ENCODE peak calls at places on chromosomes 13 and 19, in ten cellular contexts. One of them, this sample, is unnamed.

GRCh38 chr19:7294571-7295212 is 478 bp upstream of the INSR start:
- DNase-seq in EL: peak
- DNase-seq in aorta: peak
- DNase-seq in effector CD4-positive, alpha-beta T cell: no peak
- DNase-seq in HTR-8/SVneo: peak
- DNase-seq in left lung: peak
- DNase-seq in stimulated activated CD4-positive, alpha-beta T cell treated with anti-CD3 and anti-CD28 coated beads, Interleukin-15, amount 100 ng/mL, for 1 hour: peak
- DNase-seq in activated T-cell treated with anti-CD3 and anti-CD28 coated beads for 4 hours: no peak
- DNase-seq in ovary: peak
- DNase-seq in glutamatergic neuron: peak
- DNase-seq in this sample: peak

GRCh38 chr13:74575729-74576125 is 441.5 kb upstream of the KLF12 start:
- DNase-seq in EL: peak
- DNase-seq in aorta: peak
- DNase-seq in effector CD4-positive, alpha-beta T cell: peak
- DNase-seq in HTR-8/SVneo: peak
- DNase-seq in left lung: peak
- DNase-seq in stimulated activated CD4-positive, alpha-beta T cell treated with anti-CD3 and anti-CD28 coated beads, Interleukin-15, amount 100 ng/mL, for 1 hour: peak
- DNase-seq in activated T-cell treated with anti-CD3 and anti-CD28 coated beads for 4 hours: peak
- DNase-seq in ovary: peak
- DNase-seq in glutamatergic neuron: peak
- DNase-seq in this sample: peak

GRCh38 chr19:37635076-37636056 is 19.9 kb downstream of the ZFP30 start:
- DNase-seq in EL: peak
- DNase-seq in aorta: no peak
- DNase-seq in effector CD4-positive, alpha-beta T cell: no peak
- DNase-seq in HTR-8/SVneo: no peak
- DNase-seq in left lung: no peak
- DNase-seq in stimulated activated CD4-positive, alpha-beta T cell treated with anti-CD3 and anti-CD28 coated beads, Interleukin-15, amount 100 ng/mL, for 1 hour: no peak
- DNase-seq in activated T-cell treated with anti-CD3 and anti-CD28 coated beads for 4 hours: no peak
- DNase-seq in ovary: no peak
- DNase-seq in glutamatergic neuron: no peak
- DNase-seq in this sample: no peak

GRCh38 chr19:18594096-18594823 is 5.7 kb downstream of the REX1BD start:
- DNase-seq in EL: peak
- DNase-seq in aorta: peak
- DNase-seq in effector CD4-positive, alpha-beta T cell: peak
- DNase-seq in HTR-8/SVneo: peak
- DNase-seq in left lung: peak
- DNase-seq in stimulated activated CD4-positive, alpha-beta T cell treated with anti-CD3 and anti-CD28 coated beads, Interleukin-15, amount 100 ng/mL, for 1 hour: peak
- DNase-seq in activated T-cell treated with anti-CD3 and anti-CD28 coated beads for 4 hours: peak
- DNase-seq in ovary: peak
- DNase-seq in glutamatergic neuron: peak
- DNase-seq in this sample: peak

GRCh38 chr13:40483601-40484000 is 182.8 kb downstream of the FOXO1 start:
- DNase-seq in EL: no peak
- DNase-seq in aorta: no peak
- DNase-seq in effector CD4-positive, alpha-beta T cell: no peak
- DNase-seq in HTR-8/SVneo: no peak
- DNase-seq in left lung: no peak
- DNase-seq in stimulated activated CD4-positive, alpha-beta T cell treated with anti-CD3 and anti-CD28 coated beads, Interleukin-15, amount 100 ng/mL, for 1 hour: no peak
- DNase-seq in activated T-cell treated with anti-CD3 and anti-CD28 coated beads for 4 hours: no peak
- DNase-seq in ovary: no peak
- DNase-seq in glutamatergic neuron: no peak
- DNase-seq in this sample: no peak

GRCh38 chr13:30394798-30395191 is 27.5 kb upstream of the UBE2L5 start:
- DNase-seq in EL: no peak
- DNase-seq in aorta: no peak
- DNase-seq in effector CD4-positive, alpha-beta T cell: no peak
- DNase-seq in HTR-8/SVneo: no peak
- DNase-seq in left lung: no peak
- DNase-seq in stimulated activated CD4-positive, alpha-beta T cell treated with anti-CD3 and anti-CD28 coated beads, Interleukin-15, amount 100 ng/mL, for 1 hour: no peak
- DNase-seq in activated T-cell treated with anti-CD3 and anti-CD28 coated beads for 4 hours: no peak
- DNase-seq in ovary: no peak
- DNase-seq in glutamatergic neuron: no peak
- DNase-seq in this sample: no peak

GRCh38 chr13:39397221-39397620 is 205.8 kb downstream of the LHFPL6 start:
- DNase-seq in EL: no peak
- DNase-seq in aorta: no peak
- DNase-seq in effector CD4-positive, alpha-beta T cell: no peak
- DNase-seq in HTR-8/SVneo: no peak
- DNase-seq in left lung: no peak
- DNase-seq in stimulated activated CD4-positive, alpha-beta T cell treated with anti-CD3 and anti-CD28 coated beads, Interleukin-15, amount 100 ng/mL, for 1 hour: no peak
- DNase-seq in activated T-cell treated with anti-CD3 and anti-CD28 coated beads for 4 hours: no peak
- DNase-seq in ovary: no peak
- DNase-seq in glutamatergic neuron: no peak
- DNase-seq in this sample: no peak

GRCh38 chr13:36850790-36851438 is 31.9 kb downstream of the RFXAP start:
- DNase-seq in EL: peak
- DNase-seq in aorta: no peak
- DNase-seq in effector CD4-positive, alpha-beta T cell: no peak
- DNase-seq in HTR-8/SVneo: no peak
- DNase-seq in left lung: no peak
- DNase-seq in stimulated activated CD4-positive, alpha-beta T cell treated with anti-CD3 and anti-CD28 coated beads, Interleukin-15, amount 100 ng/mL, for 1 hour: no peak
- DNase-seq in activated T-cell treated with anti-CD3 and anti-CD28 coated beads for 4 hours: no peak
- DNase-seq in ovary: no peak
- DNase-seq in glutamatergic neuron: peak
- DNase-seq in this sample: no peak

GRCh38 chr13:50892162-50892944 is 17.2 kb upstream of the RNASEH2B start:
- DNase-seq in EL: no peak
- DNase-seq in aorta: no peak
- DNase-seq in effector CD4-positive, alpha-beta T cell: no peak
- DNase-seq in HTR-8/SVneo: no peak
- DNase-seq in left lung: no peak
- DNase-seq in stimulated activated CD4-positive, alpha-beta T cell treated with anti-CD3 and anti-CD28 coated beads, Interleukin-15, amount 100 ng/mL, for 1 hour: no peak
- DNase-seq in activated T-cell treated with anti-CD3 and anti-CD28 coated beads for 4 hours: no peak
- DNase-seq in ovary: no peak
- DNase-seq in glutamatergic neuron: peak
- DNase-seq in this sample: no peak

GRCh38 chr13:60646600-60646999 is 249.6 kb downstream of the TDRD3 start:
- DNase-seq in EL: no peak
- DNase-seq in aorta: no peak
- DNase-seq in effector CD4-positive, alpha-beta T cell: no peak
- DNase-seq in HTR-8/SVneo: no peak
- DNase-seq in left lung: no peak
- DNase-seq in stimulated activated CD4-positive, alpha-beta T cell treated with anti-CD3 and anti-CD28 coated beads, Interleukin-15, amount 100 ng/mL, for 1 hour: no peak
- DNase-seq in activated T-cell treated with anti-CD3 and anti-CD28 coated beads for 4 hours: no peak
- DNase-seq in ovary: no peak
- DNase-seq in glutamatergic neuron: no peak
- DNase-seq in this sample: no peak

GRCh38 chr13:24742294-24742693 is 21.7 kb upstream of the RNF17 start:
- DNase-seq in EL: no peak
- DNase-seq in aorta: no peak
- DNase-seq in effector CD4-positive, alpha-beta T cell: no peak
- DNase-seq in HTR-8/SVneo: peak
- DNase-seq in left lung: no peak
- DNase-seq in stimulated activated CD4-positive, alpha-beta T cell treated with anti-CD3 and anti-CD28 coated beads, Interleukin-15, amount 100 ng/mL, for 1 hour: no peak
- DNase-seq in activated T-cell treated with anti-CD3 and anti-CD28 coated beads for 4 hours: no peak
- DNase-seq in ovary: no peak
- DNase-seq in glutamatergic neuron: no peak
- DNase-seq in this sample: no peak

GRCh38 chr19:2678043-2678671 is 24.3 kb downstream of the GNG7 start:
- DNase-seq in EL: no peak
- DNase-seq in aorta: no peak
- DNase-seq in effector CD4-positive, alpha-beta T cell: no peak
- DNase-seq in HTR-8/SVneo: no peak
- DNase-seq in left lung: no peak
- DNase-seq in stimulated activated CD4-positive, alpha-beta T cell treated with anti-CD3 and anti-CD28 coated beads, Interleukin-15, amount 100 ng/mL, for 1 hour: no peak
- DNase-seq in activated T-cell treated with anti-CD3 and anti-CD28 coated beads for 4 hours: no peak
- DNase-seq in ovary: no peak
- DNase-seq in glutamatergic neuron: no peak
- DNase-seq in this sample: no peak

GRCh38 chr13:78022164-78022877 is 103.7 kb upstream of the EDNRB start:
- DNase-seq in EL: peak
- DNase-seq in aorta: no peak
- DNase-seq in effector CD4-positive, alpha-beta T cell: no peak
- DNase-seq in HTR-8/SVneo: peak
- DNase-seq in left lung: no peak
- DNase-seq in stimulated activated CD4-positive, alpha-beta T cell treated with anti-CD3 and anti-CD28 coated beads, Interleukin-15, amount 100 ng/mL, for 1 hour: no peak
- DNase-seq in activated T-cell treated with anti-CD3 and anti-CD28 coated beads for 4 hours: peak
- DNase-seq in ovary: no peak
- DNase-seq in glutamatergic neuron: no peak
- DNase-seq in this sample: no peak

GRCh38 chr19:35120898-35121297 is 5.3 kb downstream of the FXYD3 start:
- DNase-seq in EL: no peak
- DNase-seq in aorta: no peak
- DNase-seq in effector CD4-positive, alpha-beta T cell: no peak
- DNase-seq in HTR-8/SVneo: no peak
- DNase-seq in left lung: no peak
- DNase-seq in stimulated activated CD4-positive, alpha-beta T cell treated with anti-CD3 and anti-CD28 coated beads, Interleukin-15, amount 100 ng/mL, for 1 hour: no peak
- DNase-seq in activated T-cell treated with anti-CD3 and anti-CD28 coated beads for 4 hours: no peak
- DNase-seq in ovary: no peak
- DNase-seq in glutamatergic neuron: no peak
- DNase-seq in this sample: no peak

GRCh38 chr13:98749501-98749900 is 3.0 kb downstream of the SLC15A1 start:
- DNase-seq in EL: peak
- DNase-seq in aorta: no peak
- DNase-seq in effector CD4-positive, alpha-beta T cell: no peak
- DNase-seq in HTR-8/SVneo: no peak
- DNase-seq in left lung: no peak
- DNase-seq in stimulated activated CD4-positive, alpha-beta T cell treated with anti-CD3 and anti-CD28 coated beads, Interleukin-15, amount 100 ng/mL, for 1 hour: no peak
- DNase-seq in activated T-cell treated with anti-CD3 and anti-CD28 coated beads for 4 hours: no peak
- DNase-seq in ovary: no peak
- DNase-seq in glutamatergic neuron: no peak
- DNase-seq in this sample: peak

GRCh38 chr19:51824603-51825002 is 29.6 kb downstream of the FPR3 start:
- DNase-seq in EL: no peak
- DNase-seq in aorta: no peak
- DNase-seq in effector CD4-positive, alpha-beta T cell: no peak
- DNase-seq in HTR-8/SVneo: no peak
- DNase-seq in left lung: no peak
- DNase-seq in stimulated activated CD4-positive, alpha-beta T cell treated with anti-CD3 and anti-CD28 coated beads, Interleukin-15, amount 100 ng/mL, for 1 hour: no peak
- DNase-seq in activated T-cell treated with anti-CD3 and anti-CD28 coated beads for 4 hours: no peak
- DNase-seq in ovary: no peak
- DNase-seq in glutamatergic neuron: no peak
- DNase-seq in this sample: no peak

GRCh38 chr19:18282021-18282787 is 782 bp upstream of the JUND start:
- DNase-seq in EL: no peak
- DNase-seq in aorta: no peak
- DNase-seq in effector CD4-positive, alpha-beta T cell: no peak
- DNase-seq in HTR-8/SVneo: no peak
- DNase-seq in left lung: peak
- DNase-seq in stimulated activated CD4-positive, alpha-beta T cell treated with anti-CD3 and anti-CD28 coated beads, Interleukin-15, amount 100 ng/mL, for 1 hour: no peak
- DNase-seq in activated T-cell treated with anti-CD3 and anti-CD28 coated beads for 4 hours: no peak
- DNase-seq in ovary: peak
- DNase-seq in glutamatergic neuron: no peak
- DNase-seq in this sample: peak

GRCh38 chr13:51331354-51331861 is 8.1 kb upstream of the SERPINE3 start:
- DNase-seq in EL: no peak
- DNase-seq in aorta: no peak
- DNase-seq in effector CD4-positive, alpha-beta T cell: no peak
- DNase-seq in HTR-8/SVneo: no peak
- DNase-seq in left lung: no peak
- DNase-seq in stimulated activated CD4-positive, alpha-beta T cell treated with anti-CD3 and anti-CD28 coated beads, Interleukin-15, amount 100 ng/mL, for 1 hour: no peak
- DNase-seq in activated T-cell treated with anti-CD3 and anti-CD28 coated beads for 4 hours: no peak
- DNase-seq in ovary: no peak
- DNase-seq in glutamatergic neuron: no peak
- DNase-seq in this sample: no peak

GRCh38 chr19:2455481-2456300 is 1.1 kb downstream of the LMNB2 start:
- DNase-seq in EL: peak
- DNase-seq in aorta: no peak
- DNase-seq in effector CD4-positive, alpha-beta T cell: peak
- DNase-seq in HTR-8/SVneo: no peak
- DNase-seq in left lung: peak
- DNase-seq in stimulated activated CD4-positive, alpha-beta T cell treated with anti-CD3 and anti-CD28 coated beads, Interleukin-15, amount 100 ng/mL, for 1 hour: peak
- DNase-seq in activated T-cell treated with anti-CD3 and anti-CD28 coated beads for 4 hours: peak
- DNase-seq in ovary: peak
- DNase-seq in glutamatergic neuron: no peak
- DNase-seq in this sample: no peak

GRCh38 chr19:41988947-41989346 is 5.1 kb downstream of the ATP1A3 start:
- DNase-seq in EL: no peak
- DNase-seq in aorta: no peak
- DNase-seq in effector CD4-positive, alpha-beta T cell: no peak
- DNase-seq in HTR-8/SVneo: no peak
- DNase-seq in left lung: peak
- DNase-seq in stimulated activated CD4-positive, alpha-beta T cell treated with anti-CD3 and anti-CD28 coated beads, Interleukin-15, amount 100 ng/mL, for 1 hour: no peak
- DNase-seq in activated T-cell treated with anti-CD3 and anti-CD28 coated beads for 4 hours: no peak
- DNase-seq in ovary: no peak
- DNase-seq in glutamatergic neuron: no peak
- DNase-seq in this sample: no peak

GRCh38 chr19:2747349-2747748 is 7.5 kb upstream of the SLC39A3 start:
- DNase-seq in EL: no peak
- DNase-seq in aorta: no peak
- DNase-seq in effector CD4-positive, alpha-beta T cell: no peak
- DNase-seq in HTR-8/SVneo: no peak
- DNase-seq in left lung: no peak
- DNase-seq in stimulated activated CD4-positive, alpha-beta T cell treated with anti-CD3 and anti-CD28 coated beads, Interleukin-15, amount 100 ng/mL, for 1 hour: no peak
- DNase-seq in activated T-cell treated with anti-CD3 and anti-CD28 coated beads for 4 hours: no peak
- DNase-seq in ovary: no peak
- DNase-seq in glutamatergic neuron: no peak
- DNase-seq in this sample: no peak

GRCh38 chr13:80012281-80012680 is 328.6 kb downstream of the SPRY2 start:
- DNase-seq in EL: peak
- DNase-seq in aorta: no peak
- DNase-seq in effector CD4-positive, alpha-beta T cell: no peak
- DNase-seq in HTR-8/SVneo: peak
- DNase-seq in left lung: no peak
- DNase-seq in stimulated activated CD4-positive, alpha-beta T cell treated with anti-CD3 and anti-CD28 coated beads, Interleukin-15, amount 100 ng/mL, for 1 hour: no peak
- DNase-seq in activated T-cell treated with anti-CD3 and anti-CD28 coated beads for 4 hours: no peak
- DNase-seq in ovary: no peak
- DNase-seq in glutamatergic neuron: no peak
- DNase-seq in this sample: no peak

GRCh38 chr19:33226550-33227241 is 1.0 kb upstream of the SLC7A10 start:
- DNase-seq in EL: no peak
- DNase-seq in aorta: no peak
- DNase-seq in effector CD4-positive, alpha-beta T cell: no peak
- DNase-seq in HTR-8/SVneo: no peak
- DNase-seq in left lung: peak
- DNase-seq in stimulated activated CD4-positive, alpha-beta T cell treated with anti-CD3 and anti-CD28 coated beads, Interleukin-15, amount 100 ng/mL, for 1 hour: no peak
- DNase-seq in activated T-cell treated with anti-CD3 and anti-CD28 coated beads for 4 hours: no peak
- DNase-seq in ovary: no peak
- DNase-seq in glutamatergic neuron: no peak
- DNase-seq in this sample: no peak

GRCh38 chr13:73138967-73139491 is 80.2 kb downstream of the KLF5 start:
- DNase-seq in EL: no peak
- DNase-seq in aorta: no peak
- DNase-seq in effector CD4-positive, alpha-beta T cell: no peak
- DNase-seq in HTR-8/SVneo: no peak
- DNase-seq in left lung: no peak
- DNase-seq in stimulated activated CD4-positive, alpha-beta T cell treated with anti-CD3 and anti-CD28 coated beads, Interleukin-15, amount 100 ng/mL, for 1 hour: no peak
- DNase-seq in activated T-cell treated with anti-CD3 and anti-CD28 coated beads for 4 hours: no peak
- DNase-seq in ovary: no peak
- DNase-seq in glutamatergic neuron: no peak
- DNase-seq in this sample: no peak

GRCh38 chr13:73618275-73618865 is 515.8 kb downstream of the KLF12 start:
- DNase-seq in EL: no peak
- DNase-seq in aorta: no peak
- DNase-seq in effector CD4-positive, alpha-beta T cell: no peak
- DNase-seq in HTR-8/SVneo: no peak
- DNase-seq in left lung: peak
- DNase-seq in stimulated activated CD4-positive, alpha-beta T cell treated with anti-CD3 and anti-CD28 coated beads, Interleukin-15, amount 100 ng/mL, for 1 hour: no peak
- DNase-seq in activated T-cell treated with anti-CD3 and anti-CD28 coated beads for 4 hours: no peak
- DNase-seq in ovary: no peak
- DNase-seq in glutamatergic neuron: no peak
- DNase-seq in this sample: no peak

GRCh38 chr13:60511637-60512036 is 114.6 kb downstream of the TDRD3 start:
- DNase-seq in EL: no peak
- DNase-seq in aorta: no peak
- DNase-seq in effector CD4-positive, alpha-beta T cell: no peak
- DNase-seq in HTR-8/SVneo: no peak
- DNase-seq in left lung: no peak
- DNase-seq in stimulated activated CD4-positive, alpha-beta T cell treated with anti-CD3 and anti-CD28 coated beads, Interleukin-15, amount 100 ng/mL, for 1 hour: no peak
- DNase-seq in activated T-cell treated with anti-CD3 and anti-CD28 coated beads for 4 hours: no peak
- DNase-seq in ovary: no peak
- DNase-seq in glutamatergic neuron: no peak
- DNase-seq in this sample: no peak

GRCh38 chr19:4513248-4513647 is 5.0 kb downstream of the PLIN4 start:
- DNase-seq in EL: no peak
- DNase-seq in aorta: no peak
- DNase-seq in effector CD4-positive, alpha-beta T cell: no peak
- DNase-seq in HTR-8/SVneo: no peak
- DNase-seq in left lung: no peak
- DNase-seq in stimulated activated CD4-positive, alpha-beta T cell treated with anti-CD3 and anti-CD28 coated beads, Interleukin-15, amount 100 ng/mL, for 1 hour: no peak
- DNase-seq in activated T-cell treated with anti-CD3 and anti-CD28 coated beads for 4 hours: no peak
- DNase-seq in ovary: no peak
- DNase-seq in glutamatergic neuron: no peak
- DNase-seq in this sample: no peak

GRCh38 chr19:31350693-31351211 is 1.5 kb upstream of the TSHZ3 start:
- DNase-seq in EL: peak
- DNase-seq in aorta: peak
- DNase-seq in effector CD4-positive, alpha-beta T cell: no peak
- DNase-seq in HTR-8/SVneo: peak
- DNase-seq in left lung: peak
- DNase-seq in stimulated activated CD4-positive, alpha-beta T cell treated with anti-CD3 and anti-CD28 coated beads, Interleukin-15, amount 100 ng/mL, for 1 hour: no peak
- DNase-seq in activated T-cell treated with anti-CD3 and anti-CD28 coated beads for 4 hours: no peak
- DNase-seq in ovary: peak
- DNase-seq in glutamatergic neuron: peak
- DNase-seq in this sample: peak

This sample was measured in HFFc6.